ENCODE peak calls at places on chromosome 19, in six cellular contexts. Q, Y, W, T, R and D are unnamed samples. For H3K27me3, the result is how much of the 10 kb centered on the place peaks cover.

GRCh38 chr19:871446-872265 is 12.2 kb downstream of the CFD start:
- DNase-seq in Y (no peak), R (no peak), T (no peak), W (no peak), Q (no peak), D (peak)

GRCh38 chr19:10604460-10604980 is 17.4 kb upstream of the AP1M2 start:
- DNase-seq in Q (peak), R (no peak), Y (no peak), T (no peak), W (no peak), D (no peak)

GRCh38 chr19:1624458-1624857 is 19.2 kb upstream of the UQCR11 start:
- DNase-seq in R (no peak), T (peak), W (peak), Y (no peak), Q (peak), D (peak)

GRCh38 chr19:19406878-19407639 is 1.6 kb downstream of the GATAD2A start:
- DNase-seq in Y (no peak), R (no peak), Q (peak), W (peak), T (no peak), D (peak)

GRCh38 chr19:44050740-44051653 is 839 bp upstream of the ZNF223 start:
- DNase-seq in T (no peak), Y (no peak), Q (peak), W (peak), R (no peak), D (peak)

GRCh38 chr19:31451686-31452325 is 102.6 kb upstream of the TSHZ3 start:
- DNase-seq in W (no peak), Q (no peak), Y (no peak), T (no peak), R (no peak), D (peak)

GRCh38 chr19:33685541-33685940 is 63.8 kb downstream of the CHST8 start:
- DNase-seq in Q (no peak), R (peak), Y (peak), W (no peak), T (no peak), D (no peak)

GRCh38 chr19:46745521-46746280 is at the start of gene FKRP:
- DNase-seq in Q (no peak), Y (no peak), T (no peak), R (no peak), W (peak), D (no peak)

GRCh38 chr19:31353826-31354225 is 4.6 kb upstream of the TSHZ3 start:
- DNase-seq in T (no peak), R (no peak), W (peak), Q (no peak), Y (no peak), D (no peak)

GRCh38 chr19:33678796-33679195 is 57.0 kb downstream of the CHST8 start:
- DNase-seq in W (peak), Q (no peak), Y (peak), R (no peak), T (no peak), D (no peak)

GRCh38 chr19:32814046-32814445 is 55.5 kb downstream of the SLC7A9 start:
- DNase-seq in Y (no peak), R (no peak), Q (no peak), T (no peak), W (no peak), D (no peak)

GRCh38 chr19:29098863-29099481 is 114.0 kb downstream of the UQCRFS1 start:
- DNase-seq in R (peak), W (peak), T (peak), Q (peak), Y (peak), D (peak)

GRCh38 chr19:46478356-46478986 is 7.1 kb upstream of the PNMA8A start:
- DNase-seq in W (no peak), R (no peak), Y (peak), Q (no peak), T (no peak), D (no peak)

GRCh38 chr19:37953576-37954303 is 46.7 kb downstream of the SIPA1L3 start:
- DNase-seq in W (no peak), Y (peak), R (no peak), Q (no peak), T (no peak), D (no peak)

GRCh38 chr19:48186541-48186991 is 16.1 kb downstream of the ZSWIM9 start:
- DNase-seq in Y (peak), W (no peak), T (no peak), Q (no peak), R (peak), D (no peak)

GRCh38 chr19:28469544-28469943 is 743.4 kb downstream of the UQCRFS1 start:
- DNase-seq in W (no peak), R (no peak), Y (no peak), Q (no peak), T (no peak), D (no peak)

GRCh38 chr19:37991176-37991835 is 84.3 kb downstream of the SIPA1L3 start:
- DNase-seq in R (no peak), Y (no peak), T (no peak), W (no peak), Q (no peak), D (no peak)

GRCh38 chr19:8585894-8586750 is 8.9 kb upstream of the MYO1F start:
- DNase-seq in Y (no peak), W (peak), Q (peak), R (no peak), T (no peak), D (no peak)

GRCh38 chr19:18798384-18799352 is 7.6 kb upstream of the COMP start:
- DNase-seq in Y (no peak), R (no peak), W (no peak), Q (peak), T (no peak), D (no peak)

GRCh38 chr19:50712833-50713232 is 6.8 kb downstream of the SHANK1 start:
- DNase-seq in Y (no peak), Q (no peak), W (no peak), R (no peak), T (no peak), D (no peak)

GRCh38 chr19:18113827-18114226 is 16.2 kb downstream of the MAST3 start:
- DNase-seq in Y (no peak), W (no peak), R (no peak), T (no peak), Q (no peak), D (no peak)

GRCh38 chr19:18438331-18439024 is 545 bp upstream of the ISYNA1 start:
- DNase-seq in T (no peak), Y (peak), R (peak), W (peak), Q (no peak), D (peak)

GRCh38 chr19:887599-887998 is 5.4 kb downstream of the MED16 start:
- DNase-seq in Y (no peak), T (no peak), W (no peak), Q (no peak), R (no peak), D (no peak)

GRCh38 chr19:35109395-35110112 is 6.1 kb upstream of the FXYD3 start:
- DNase-seq in Y (no peak), R (no peak), Q (peak), W (no peak), T (no peak), D (no peak)

GRCh38 chr19:31141301-31141700 is 207.9 kb downstream of the TSHZ3 start:
- DNase-seq in T (no peak), Y (no peak), R (no peak), Q (no peak), W (no peak), D (no peak)

GRCh38 chr19:10543420-10544241 is at the start of gene ATG4D:
- DNase-seq in T (peak), Y (peak), Q (peak), W (peak), R (peak), D (peak)

GRCh38 chr19:1992759-1993260 is 22.7 kb downstream of the BTBD2 start:
- DNase-seq in Y (no peak), T (no peak), R (no peak), Q (peak), W (no peak), D (no peak)

GRCh38 chr19:50906217-50906616 is 5.0 kb downstream of the KLK4 start:
- DNase-seq in W (peak), R (no peak), T (peak), Y (no peak), Q (peak), D (no peak)

GRCh38 chr19:30225615-30226463 is 146.3 kb upstream of the ZNF536 start:
- DNase-seq in R (no peak), W (no peak), Y (no peak), Q (no peak), T (no peak), D (no peak)

GRCh38 chr19:38183227-38183914 is 40.7 kb downstream of the DPF1 start:
- DNase-seq in R (no peak), Y (no peak), T (peak), Q (no peak), W (no peak), D (no peak)

DNA sequence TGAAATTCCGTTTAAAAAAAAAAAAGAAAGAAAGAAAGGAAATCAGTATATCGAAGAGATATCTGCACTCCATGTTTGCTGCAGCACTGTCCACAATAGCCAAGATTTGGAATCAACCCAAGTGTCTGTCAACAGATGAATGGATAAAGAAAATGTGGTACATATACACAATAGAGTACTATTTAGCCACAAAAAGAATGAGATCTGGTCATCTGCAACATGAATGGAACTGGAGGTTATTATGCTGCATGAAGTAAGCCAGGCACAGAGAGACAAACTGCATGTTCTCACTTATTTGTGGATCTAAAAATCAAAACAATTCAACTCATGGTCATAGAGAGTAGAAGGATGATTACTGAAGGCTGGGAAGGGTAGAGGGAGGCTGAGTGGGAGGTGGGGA is 16.3 kb downstream of the ZNF565 start:
- DNase-seq in T (no peak), R (no peak), Y (no peak), Q (no peak), W (no peak), D (no peak)
- TF ChIP-seq CTCF in T (no peak), R (no peak), Y (no peak), Q (no peak), W (no peak), D (no peak)

GRCh38 chr19:12721656-12722565 is 1.8 kb downstream of the TNPO2 start:
- DNase-seq in T (no peak), Q (peak), R (peak), W (peak), Y (peak), D (no peak)
- H3K4me3 ChIP-seq in T (peak), Q (peak), R (peak), W (peak), Y (peak), D (peak)

DNA sequence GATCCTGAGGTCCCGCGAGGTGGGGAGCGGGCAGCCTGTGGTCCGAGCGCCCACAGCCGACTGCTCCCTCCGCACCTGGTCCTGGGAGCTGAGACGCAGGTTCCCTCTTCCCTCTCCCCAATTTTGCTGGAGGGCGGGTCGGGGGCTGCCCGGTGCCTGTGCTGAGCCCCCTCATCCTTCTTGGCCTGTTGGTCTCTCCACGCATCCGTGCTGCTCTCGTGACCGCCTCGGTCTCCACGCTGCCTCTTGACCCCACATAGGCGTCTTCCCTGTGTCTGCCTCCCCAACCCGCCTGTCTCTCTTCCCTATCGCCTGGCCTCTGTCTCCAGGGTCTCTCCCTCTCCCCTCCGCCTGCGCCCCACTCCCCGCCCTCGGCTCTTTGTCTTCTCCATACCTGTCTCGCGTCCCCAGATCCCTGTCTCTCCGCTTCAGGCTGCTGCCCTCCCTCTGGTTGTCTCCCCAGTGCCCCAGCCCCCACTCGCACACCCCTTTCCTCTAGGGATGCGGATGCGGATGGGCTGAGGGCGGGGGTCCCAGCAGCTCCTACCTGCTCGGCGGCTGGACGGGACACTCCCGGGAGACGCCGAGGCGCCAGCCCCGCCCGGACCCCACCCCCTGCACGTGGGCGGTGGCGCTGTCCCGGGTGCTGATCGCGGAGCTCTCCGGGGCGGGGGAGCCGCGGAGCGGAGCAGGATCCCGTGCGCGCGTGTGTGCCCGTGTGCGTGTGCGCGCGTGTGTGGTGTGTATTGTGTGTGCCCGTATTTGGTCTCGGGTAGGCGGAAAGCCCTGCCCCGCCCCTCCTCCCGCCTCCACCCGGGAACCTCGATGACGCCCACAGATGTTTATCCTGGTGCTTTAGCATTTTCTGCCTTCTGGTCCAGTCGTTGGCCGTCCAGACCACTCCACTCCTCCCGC is at the start of gene SYT5:
- DNase-seq in T (no peak), Q (peak), W (peak), R (no peak), Y (no peak), D (no peak)
- H3K27me3 ChIP-seq in T (under half), Q (half or more), W (under half), R (half or more), Y (under half), D (under half)

GRCh38 chr19:13881692-13882418 is 4.9 kb downstream of the NANOS3 start:
- DNase-seq in T (no peak), R (no peak), Q (peak), W (no peak), Y (no peak), D (no peak)
- TF ChIP-seq CTCF in T (no peak), R (no peak), Q (no peak), W (no peak), Y (no peak), D (no peak)

GRCh38 chr19:3645067-3645396 is 18.4 kb upstream of the CACTIN start:
- DNase-seq in T (no peak), Y (no peak), W (no peak), R (no peak), Q (no peak), D (no peak)
- H3K4me3 ChIP-seq in T (no peak), Y (no peak), W (no peak), R (no peak), Q (no peak), D (no peak)

GRCh38 chr19:39953915-39954314 is 17.1 kb upstream of the PSMC4 start:
- DNase-seq in W (no peak), R (no peak), T (no peak), Q (no peak), Y (peak), D (no peak)
- H3K27me3 ChIP-seq in W (under half), R (under half), T (under half), Q (under half), Y (under half), D (under half)

GRCh38 chr19:55777528-55777927 is 8.6 kb downstream of the RFPL4AL1 start:
- DNase-seq in Q (peak), R (no peak), W (peak), T (no peak), Y (no peak), D (no peak)
- TF ChIP-seq CTCF in Q (no peak), R (no peak), W (no peak), T (no peak), Y (no peak), D (no peak)

GRCh38 chr19:40570313-40571004 is 6.2 kb upstream of the SHKBP1 start:
- DNase-seq in Q (peak), W (peak), Y (peak), R (peak), T (peak), D (peak)

GRCh38 chr19:40567040-40567749 is 9.5 kb upstream of the SHKBP1 start:
- DNase-seq in W (no peak), Q (no peak), R (no peak), Y (no peak), T (no peak), D (no peak)

GRCh38 chr19:40565355-40565754 is 11.3 kb upstream of the SHKBP1 start:
- DNase-seq in R (no peak), W (no peak), Q (no peak), T (no peak), Y (no peak), D (no peak)

GRCh38 chr19:40565910-40566495 is 10.7 kb upstream of the SHKBP1 start:
- DNase-seq in W (no peak), R (no peak), Q (no peak), Y (no peak), T (no peak), D (no peak)

GRCh38 chr19:40567750-40568494 is 8.8 kb upstream of the SHKBP1 start:
- DNase-seq in Q (no peak), Y (no peak), R (no peak), W (no peak), T (no peak), D (no peak)
- H3K4me3 ChIP-seq in Q (peak), Y (peak), R (no peak), W (no peak), T (peak), D (peak)

DNA sequence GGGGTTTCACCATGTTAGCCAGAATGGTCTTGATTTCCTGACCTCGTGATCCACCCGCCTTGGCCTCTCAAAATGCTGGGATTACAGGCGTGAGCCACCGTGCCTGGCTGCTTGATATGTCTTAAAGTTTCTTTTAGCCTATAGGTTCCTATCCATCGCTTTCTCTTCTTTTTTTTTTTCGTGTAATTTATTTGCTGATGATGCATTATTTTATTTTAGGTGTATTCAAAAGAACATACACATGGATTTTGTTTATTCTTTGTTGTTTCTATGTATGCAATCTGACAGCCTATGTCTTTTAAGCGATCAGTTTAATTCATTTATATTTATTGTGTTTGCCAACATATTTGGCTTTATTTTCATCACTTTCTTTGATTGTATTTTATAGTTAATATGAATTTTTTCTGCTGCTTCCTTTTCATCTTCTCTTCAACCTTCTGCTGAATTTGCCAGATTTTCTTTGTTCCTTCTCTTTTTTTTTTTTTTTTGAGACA is 26.0 kb upstream of the TNFAIP8L1 start:
- DNase-seq in R (no peak), Y (no peak), W (no peak), T (no peak), Q (no peak), D (no peak)
- H3K27me3 ChIP-seq in R (under half), Y (under half), W (under half), T (under half), Q (under half), D (under half)